ENCODE peak calls at places on chromosome 16, in four cellular contexts. W, N, D and L are unnamed samples.

GRCh38 chr16:87447323-87447722 is 45.5 kb downstream of the ZCCHC14 start:
- DNase-seq in W (no peak), N (no peak), D (no peak), L (no peak)

GRCh38 chr16:47461598-47462266 is 601 bp downstream of the PHKB start:
- DNase-seq in W (peak), D (peak), N (peak), L (no peak)

GRCh38 chr16:28549301-28549899 is 4.3 kb upstream of the SGF29 start:
- DNase-seq in W (no peak), D (peak), N (no peak), L (no peak)

GRCh38 chr16:90077757-90078593 is 844 bp upstream of the PRDM7 start:
- DNase-seq in D (no peak), N (peak), W (peak), L (peak)

GRCh38 chr16:65202461-65202860 is 80.6 kb upstream of the CDH11 start:
- DNase-seq in N (no peak), W (no peak), D (no peak), L (no peak)

GRCh38 chr16:87195190-87195589 is 122.0 kb downstream of the C16orf95 start:
- DNase-seq in D (peak), N (no peak), W (no peak), L (no peak)

GRCh38 chr16:14172200-14172805 is 101.2 kb downstream of the MRTFB start:
- DNase-seq in W (no peak), D (peak), N (no peak), L (no peak)

GRCh38 chr16:24102120-24102740 is 153.9 kb upstream of the CACNG3 start:
- DNase-seq in W (no peak), N (no peak), D (no peak), L (no peak)

GRCh38 chr16:72946474-72947194 is 101.3 kb downstream of the ZFHX3 start:
- DNase-seq in W (no peak), N (no peak), D (no peak), L (no peak)

GRCh38 chr16:65285128-65286120 is 163.6 kb upstream of the CDH11 start:
- DNase-seq in W (no peak), N (no peak), D (peak), L (no peak)

GRCh38 chr16:10776280-10776679 is 32.6 kb downstream of the NUBP1 start:
- DNase-seq in D (no peak), W (no peak), N (no peak), L (no peak)
- TF ChIP-seq CTCF in D (no peak), W (no peak), N (no peak), L (no peak)

DNA sequence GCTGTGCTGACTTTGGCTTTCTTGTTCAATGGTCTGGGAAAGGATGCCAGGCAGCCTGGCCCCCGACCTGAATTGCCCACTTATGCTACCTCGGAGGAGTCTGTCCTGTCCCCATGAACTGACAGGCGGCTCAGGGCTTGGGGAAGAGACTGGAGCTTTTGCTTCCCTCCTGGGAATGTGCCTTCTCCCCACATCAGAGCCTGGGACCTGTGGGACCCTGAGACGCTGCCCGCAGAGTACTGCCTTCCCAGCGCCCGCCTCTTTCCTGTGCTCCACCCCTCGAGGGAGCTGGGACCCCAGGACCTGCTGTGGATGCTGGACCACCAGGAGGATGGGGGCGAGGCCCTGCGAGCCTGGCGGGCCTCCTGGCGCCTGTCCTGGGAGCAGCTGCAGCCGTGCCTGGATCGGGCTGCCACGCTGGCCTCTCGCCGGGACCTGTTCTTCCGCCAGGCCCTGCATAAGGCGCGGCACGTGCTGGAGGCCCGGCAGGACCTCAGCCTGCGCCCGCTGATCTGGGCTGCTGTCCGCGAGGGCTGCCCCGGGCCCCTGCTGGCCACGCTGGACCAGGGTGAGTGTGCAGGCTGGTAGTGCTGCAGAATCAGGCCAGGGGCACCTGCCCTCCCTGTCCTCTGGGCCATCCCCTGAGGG is 18.5 kb downstream of the FCSK start:
- DNase-seq in D (peak), W (no peak), N (no peak), L (no peak)
- TF ChIP-seq CTCF in D (no peak), W (no peak), N (no peak), L (no peak)

GRCh38 chr16:981695-982151 is at the start of gene SOX8:
- DNase-seq in N (peak), W (no peak), D (peak), L (no peak)

GRCh38 chr16:979106-979505 is 2.5 kb upstream of the SOX8 start:
- DNase-seq in W (no peak), N (no peak), D (no peak), L (no peak)

GRCh38 chr16:980595-980854 is 1.0 kb upstream of the SOX8 start:
- DNase-seq in W (no peak), D (no peak), N (no peak), L (no peak)

GRCh38 chr16:978403-978802 is 3.2 kb upstream of the SOX8 start:
- DNase-seq in W (no peak), D (no peak), N (no peak), L (no peak)

DNA sequence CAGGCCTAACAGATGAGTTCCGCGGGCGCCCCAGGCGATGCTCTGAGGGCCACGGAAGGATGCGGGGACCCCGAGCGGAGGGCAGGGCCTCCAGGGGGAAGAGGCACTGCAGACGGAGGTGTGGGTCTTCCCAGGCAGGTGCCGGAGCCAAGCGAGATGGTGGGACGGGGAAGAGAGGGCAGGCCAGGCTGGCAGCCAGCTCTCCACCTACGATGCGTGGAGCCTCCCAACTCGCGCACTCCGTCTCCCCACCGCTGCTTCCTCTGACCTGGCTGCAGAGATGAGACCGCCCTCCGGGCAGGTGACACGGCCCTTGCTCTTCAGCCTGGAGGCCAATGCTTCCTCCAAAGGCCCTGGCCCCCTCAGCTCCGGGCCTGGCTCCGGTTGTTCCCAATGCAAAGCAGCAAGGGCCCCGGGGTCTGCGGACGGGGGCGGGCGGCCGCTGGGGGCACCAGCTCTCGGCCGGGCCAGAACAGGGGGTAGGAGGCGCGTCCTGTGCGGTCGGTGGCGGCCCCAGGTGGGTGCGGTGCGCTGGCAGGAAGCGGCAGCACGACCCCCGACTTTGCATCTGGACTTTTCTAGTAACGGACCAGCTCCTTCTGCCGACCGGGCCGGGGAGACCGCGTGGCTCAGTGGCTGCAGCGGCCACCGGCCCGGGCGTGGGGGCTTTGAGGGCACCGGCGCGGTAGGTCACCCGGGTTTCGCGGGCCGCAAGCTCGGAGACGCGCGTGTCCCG is 1.5 kb upstream of the SOX8 start:
- DNase-seq in D (no peak), N (no peak), W (no peak), L (no peak)
- TF ChIP-seq CTCF in D (no peak), N (no peak), W (no peak), L (no peak)

GRCh38 chr16:80552277-80552676 is 11.5 kb downstream of the DYNLRB2 start:
- DNase-seq in W (no peak), D (no peak), N (no peak), L (no peak)
- TF ChIP-seq CTCF in W (no peak), D (no peak), N (no peak), L (no peak)

GRCh38 chr16:2904100-2904921 is 7.4 kb upstream of the FLYWCH1 start:
- DNase-seq in D (peak), W (peak), N (peak), L (peak)
- TF ChIP-seq CTCF in D (peak), W (peak), N (peak), L (peak)

GRCh38 chr16:57184890-57185445 is 871 bp downstream of the PSME3IP1 start:
- DNase-seq in D (no peak), W (no peak), N (no peak), L (no peak)
- TF ChIP-seq CTCF in D (no peak), W (no peak), N (no peak), L (no peak)

DNA sequence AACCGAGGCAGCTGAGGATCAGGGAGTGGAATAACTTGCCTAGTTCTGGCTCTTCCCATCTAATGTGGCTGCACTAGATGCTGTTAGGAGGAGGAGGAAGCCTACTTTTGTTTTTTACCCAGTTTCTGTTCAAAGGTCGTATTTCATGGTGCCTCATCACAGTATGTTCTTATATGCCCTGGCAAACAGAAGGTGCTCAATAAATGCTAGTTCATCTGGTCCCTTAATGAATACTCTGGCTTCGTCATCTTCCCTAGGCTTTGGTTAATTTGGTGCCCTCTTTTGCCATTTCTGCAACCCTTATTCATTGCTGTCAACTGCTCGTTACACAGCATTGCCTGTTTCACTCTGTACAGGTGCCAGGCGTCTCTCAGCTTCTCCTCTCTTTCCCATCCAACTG is 151.7 kb downstream of the WWOX start:
- DNase-seq in N (no peak), D (no peak), W (no peak), L (no peak)
- TF ChIP-seq CTCF in N (no peak), D (no peak), W (no peak), L (no peak)

DNA sequence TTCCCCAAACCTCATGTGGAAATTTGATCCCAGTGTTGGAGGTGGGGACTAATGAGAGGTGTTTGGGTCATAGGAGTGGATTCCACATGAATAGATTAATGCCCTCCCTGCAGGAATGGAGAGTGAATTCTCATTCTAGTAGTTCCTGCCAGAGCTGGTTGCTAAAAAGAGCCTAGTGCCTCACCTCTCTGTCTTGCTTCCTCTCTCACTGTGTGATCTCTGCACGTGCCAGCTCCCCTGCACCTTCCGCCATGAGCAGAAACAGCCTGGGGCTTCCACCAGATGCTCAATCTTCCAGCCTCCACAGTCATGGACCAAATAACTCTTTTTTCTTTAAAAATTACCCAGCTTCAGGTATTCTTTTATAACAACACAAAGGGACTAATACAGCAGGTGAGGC is 72.9 kb upstream of the CLEC3A start:
- DNase-seq in N (no peak), D (no peak), W (no peak), L (no peak)
- TF ChIP-seq CTCF in N (no peak), D (no peak), W (no peak), L (no peak)

DNA sequence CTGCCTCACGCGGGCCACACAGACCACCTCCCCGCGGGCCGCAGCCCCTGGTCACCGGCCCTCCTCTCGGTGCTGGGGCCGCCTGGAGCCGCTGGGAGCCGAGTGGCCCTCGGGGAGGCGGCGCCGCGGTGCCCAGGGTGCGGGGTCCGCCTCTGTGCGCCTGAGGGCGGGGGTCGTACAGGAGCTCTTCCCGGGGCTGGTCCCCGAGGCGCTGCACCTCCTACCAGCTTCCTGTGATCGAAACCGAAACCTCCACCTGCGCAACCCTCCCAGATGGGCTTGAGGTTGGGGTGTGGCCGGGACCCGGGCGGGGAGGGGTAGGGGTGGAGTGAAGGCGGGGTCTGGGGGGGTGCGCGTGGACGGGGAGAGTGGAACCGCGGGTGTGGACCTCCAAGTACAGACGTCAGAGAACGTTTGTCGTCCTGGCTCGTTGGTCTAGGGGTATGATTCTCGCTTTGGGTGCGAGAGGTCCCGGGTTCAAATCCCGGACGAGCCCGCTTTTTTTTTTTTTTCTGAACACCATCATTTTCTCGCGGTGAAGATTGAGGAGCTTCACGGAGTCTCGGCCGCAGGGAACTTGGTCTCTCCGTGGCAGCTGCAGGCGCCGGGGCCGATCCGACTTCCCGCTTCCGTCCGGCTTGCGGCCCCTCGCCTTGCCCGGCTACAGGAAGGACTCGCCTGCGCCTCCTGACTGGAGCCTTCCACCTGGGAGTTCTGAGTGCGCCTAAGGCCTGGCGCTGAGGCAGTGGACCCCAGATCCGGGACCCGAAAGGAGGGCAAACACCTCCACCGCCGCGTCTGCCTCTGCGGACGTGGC is 23.9 kb downstream of the ZNF213 start:
- DNase-seq in N (peak), W (peak), D (peak), L (peak)
- TF ChIP-seq CTCF in N (no peak), W (no peak), D (no peak), L (no peak)

GRCh38 chr16:1492923-1493745 is at the start of gene TELO2:
- DNase-seq in D (peak), N (peak), W (peak), L (peak)

GRCh38 chr16:1493746-1494094 is 560 bp downstream of the TELO2 start:
- DNase-seq in N (no peak), D (peak), W (no peak), L (no peak)

GRCh38 chr16:1494711-1495110 is 1.6 kb downstream of the TELO2 start:
- DNase-seq in W (no peak), D (no peak), N (peak), L (no peak)

GRCh38 chr16:1495281-1496262 is 2.4 kb downstream of the TELO2 start:
- DNase-seq in W (no peak), D (no peak), N (no peak), L (no peak)

DNA sequence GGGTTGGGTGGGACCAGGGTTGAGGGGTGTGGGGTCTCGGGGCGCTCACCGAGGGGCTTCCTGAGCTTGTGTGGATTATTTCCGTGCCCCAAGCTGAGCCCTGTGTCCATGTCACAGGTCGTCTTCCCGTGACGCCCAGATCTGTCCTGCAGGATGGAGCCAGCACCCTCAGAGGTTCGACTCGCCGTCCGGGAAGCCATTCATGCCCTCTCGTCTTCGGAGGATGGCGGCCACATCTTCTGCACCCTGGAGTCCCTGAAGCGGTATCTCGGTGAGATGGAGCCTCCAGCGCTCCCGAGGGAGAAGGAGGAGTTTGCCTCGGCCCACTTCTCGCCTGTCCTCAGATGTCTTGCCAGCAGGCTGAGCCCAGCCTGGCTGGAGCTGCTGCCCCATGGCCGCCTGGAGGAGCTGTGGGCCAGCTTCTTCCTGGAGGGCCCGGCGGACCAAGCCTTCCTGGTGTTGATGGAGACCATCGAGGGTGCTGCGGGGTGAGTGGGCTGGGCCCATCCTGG is 1.0 kb downstream of the TELO2 start:
- DNase-seq in D (peak), N (no peak), W (peak), L (peak)
- TF ChIP-seq CTCF in D (peak), N (no peak), W (no peak), L (no peak)